ENCODE peak calls at places on chromosomes 3 and 15, in four cellular contexts. J, A, M and Y are unnamed samples.

GRCh38 chr15:78102741-78103140 is 10.4 kb downstream of the SH2D7 start:
- DNase-seq in J (no peak), A (no peak), M (no peak), Y (no peak)

GRCh38 chr15:40855706-40856234 is 11.9 kb downstream of the SPINT1 start:
- DNase-seq in J (no peak), A (no peak), M (no peak), Y (no peak)

GRCh38 chr3:45082139-45082538 is 56.0 kb downstream of the CLEC3B start:
- DNase-seq in J (no peak), M (no peak), A (no peak), Y (no peak)

GRCh38 chr15:86082619-86083377 is 3.1 kb downstream of the AGBL1 start:
- DNase-seq in M (no peak), A (no peak), J (no peak), Y (no peak)

GRCh38 chr3:132352556-132353143 is 35.4 kb downstream of the ACP3 start:
- DNase-seq in M (peak; percentile 68), A (peak; percentile 82), J (peak; percentile 78), Y (peak; percentile 71)

GRCh38 chr3:156620260-156620659 is 54.1 kb upstream of the TIPARP start:
- DNase-seq in J (no peak), M (no peak), A (no peak), Y (no peak)

GRCh38 chr3:68163054-68163453 is 508.6 kb upstream of the SUCLG2 start:
- DNase-seq in M (no peak), J (no peak), A (no peak), Y (no peak)

GRCh38 chr3:45343947-45344346 is 44.4 kb upstream of the LARS2 start:
- DNase-seq in M (no peak), J (peak; percentile 13), A (peak; percentile 71), Y (peak; percentile 18)

GRCh38 chr3:4994144-4994730 is 15.0 kb downstream of the BHLHE40 start:
- DNase-seq in J (no peak), A (no peak), M (no peak), Y (no peak)

GRCh38 chr15:64688179-64688578 is 87.2 kb downstream of the RBPMS2 start:
- DNase-seq in A (no peak), J (no peak), M (no peak), Y (no peak)
- TF ChIP-seq EZH2phosphoT487 in A (no peak), J (no peak), M (no peak), Y (no peak)

DNA sequence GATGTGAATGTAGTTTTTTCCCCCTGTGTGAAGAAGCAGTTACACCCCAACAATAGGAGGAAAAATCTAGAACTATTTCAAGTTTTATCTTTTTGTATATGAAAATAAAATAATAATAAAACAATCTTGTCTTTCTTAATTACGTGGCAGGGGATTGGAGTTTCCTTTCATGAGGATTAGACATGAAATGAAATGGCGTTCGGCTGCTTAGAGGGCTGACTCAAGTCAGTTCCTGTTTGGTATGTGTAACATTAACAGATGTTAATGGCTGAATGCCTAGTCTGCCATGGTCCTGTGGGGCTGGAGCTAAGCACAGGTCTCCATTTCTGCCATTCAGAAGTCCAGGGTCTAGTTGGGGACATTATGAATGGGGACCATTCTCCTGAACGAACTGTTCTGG is 3.1 kb upstream of the EXOG start:
- DNase-seq in M (no peak), J (no peak), A (no peak), Y (no peak)
- TF ChIP-seq EZH2phosphoT487 in M (no peak), J (no peak), A (no peak), Y (no peak)

GRCh38 chr3:107825556-107825955 is 265.3 kb downstream of the CD47 start:
- DNase-seq in J (no peak), M (no peak), A (no peak), Y (no peak)

GRCh38 chr3:107826727-107827126 is 264.1 kb downstream of the CD47 start:
- DNase-seq in A (no peak), M (no peak), J (no peak), Y (no peak)

GRCh38 chr3:107824822-107825371 is 265.9 kb downstream of the CD47 start:
- DNase-seq in J (no peak), M (no peak), A (no peak), Y (no peak)

GRCh38 chr3:107818025-107818424 is 272.8 kb downstream of the CD47 start:
- DNase-seq in A (no peak), M (no peak), J (no peak), Y (no peak)

GRCh38 chr3:107822308-107822707 is 268.5 kb downstream of the CD47 start:
- DNase-seq in M (no peak), J (no peak), A (peak; percentile 40), Y (no peak)
- TF ChIP-seq EZH2phosphoT487 in M (no peak), J (no peak), A (no peak), Y (no peak)

GRCh38 chr3:97928986-97929385 is 43.2 kb downstream of the RIOX2 start:
- DNase-seq in A (no peak), J (peak; percentile 4), M (no peak), Y (no peak)
- TF ChIP-seq EZH2phosphoT487 in A (no peak), J (no peak), M (no peak), Y (no peak)

GRCh38 chr15:45087513-45087912 is 26.5 kb downstream of the DUOX2 start:
- DNase-seq in M (no peak), J (no peak), A (peak; percentile 21), Y (peak; percentile 3)

GRCh38 chr15:45091581-45091980 is 22.4 kb downstream of the DUOX2 start:
- DNase-seq in A (no peak), J (no peak), M (no peak), Y (no peak)

GRCh38 chr15:45089712-45090373 is 24.1 kb downstream of the DUOX2 start:
- DNase-seq in A (no peak), M (no peak), J (no peak), Y (no peak)

GRCh38 chr15:45091161-45091560 is 22.8 kb downstream of the DUOX2 start:
- DNase-seq in A (no peak), M (no peak), J (no peak), Y (no peak)

GRCh38 chr15:45088801-45089711 is 24.9 kb downstream of the DUOX2 start:
- DNase-seq in J (no peak), M (no peak), A (no peak), Y (no peak)
- TF ChIP-seq EZH2phosphoT487 in J (no peak), M (no peak), A (no peak), Y (no peak)

DNA sequence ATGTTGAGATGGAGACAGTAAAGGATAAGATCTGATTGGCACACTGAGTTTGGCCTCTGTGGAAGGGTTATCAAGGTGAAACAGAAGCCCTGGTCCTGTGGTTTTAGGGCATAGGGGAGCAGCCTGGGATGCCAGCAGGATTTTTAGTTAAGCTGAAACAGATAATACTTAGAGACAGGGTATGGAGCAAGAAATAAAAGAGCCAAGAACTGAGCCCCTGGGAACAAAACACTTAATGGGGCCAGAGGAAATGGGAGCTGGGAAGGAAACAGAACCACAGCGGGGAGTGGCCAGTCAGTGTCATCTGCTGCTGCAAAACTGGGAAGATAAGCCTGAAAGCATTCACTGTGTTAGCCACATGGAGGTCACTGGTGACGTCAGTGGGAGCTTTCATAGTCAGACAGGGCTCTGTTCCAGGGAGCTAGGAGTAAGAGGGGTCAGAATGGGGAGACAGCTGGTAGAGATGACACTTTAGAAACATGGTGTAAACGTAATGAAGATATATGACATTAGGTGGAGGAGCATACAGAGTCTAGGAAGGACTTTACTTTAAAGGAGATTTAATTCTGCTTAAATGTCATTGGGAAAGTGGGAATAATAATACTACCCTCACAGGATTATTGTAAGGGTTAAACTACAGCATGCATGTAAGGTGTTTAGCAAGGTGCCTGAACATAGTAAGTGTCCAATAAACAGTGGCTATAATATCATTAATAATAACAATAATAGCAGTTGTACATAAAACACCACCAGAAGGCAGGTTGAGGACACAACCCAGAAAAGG is 172.7 kb upstream of the CTNNB1 start:
- DNase-seq in M (no peak), A (peak; percentile 15), J (peak; percentile 42), Y (no peak)
- TF ChIP-seq EZH2phosphoT487 in M (no peak), A (no peak), J (no peak), Y (no peak)